ENCODE peak calls at places on chromosomes 3 and 15, in six cellular contexts. P is NCI-H1105 treated with DMSO at 0.1 percent for 48 hours; Z is stimulated activated CD8-positive, alpha-beta memory T cell treated with anti-CD3 and anti-CD28 coated beads, Interleukin-12 subunit alpha, Interleukin-12 subunit beta, amount 100 ng/mL, for 1 hour; T is activated CD8-positive, alpha-beta memory T cell treated with anti-CD3 and anti-CD28 coated beads, Interleukin-2, amount 50 U/mL, for 48 hours; U is skeletal muscle cell; O is amygdala. H is an unnamed sample.

GRCh38 chr15:25659251-25659650 is 203.9 kb downstream of the ATP10A start:
- DNase-seq in P (no peak), Z (no peak), T (no peak), U (no peak), O (no peak), H (no peak)

GRCh38 chr15:98904466-98905048 is 103.0 kb downstream of the PGPEP1L start:
- DNase-seq in P (peak), Z (no peak), T (no peak), U (no peak), O (no peak), H (no peak)

GRCh38 chr3:79111375-79112052 is 656.3 kb downstream of the ROBO1 start:
- DNase-seq in P (no peak), Z (no peak), T (no peak), U (no peak), O (no peak), H (no peak)

GRCh38 chr15:91704343-91704742 is 149.2 kb upstream of the SLCO3A1 start:
- DNase-seq in P (no peak), Z (no peak), T (no peak), U (no peak), O (no peak), H (no peak)

GRCh38 chr3:167941234-167941995 is 154.3 kb downstream of the GOLIM4 start:
- DNase-seq in P (no peak), Z (no peak), T (no peak), U (peak), O (no peak), H (no peak)

GRCh38 chr3:196207833-196208607 is 3.2 kb downstream of the ZDHHC19 start:
- DNase-seq in P (no peak), Z (peak), T (peak), U (no peak), O (no peak), H (peak)

GRCh38 chr3:144295619-144296018 is 324.0 kb downstream of the DIPK2A start:
- DNase-seq in P (no peak), Z (no peak), T (no peak), U (no peak), O (no peak), H (no peak)

GRCh38 chr3:40920041-40920440 is 279.3 kb upstream of the CTNNB1 start:
- DNase-seq in P (no peak), Z (no peak), T (no peak), U (no peak), O (no peak), H (no peak)

GRCh38 chr3:192445768-192446644 is 281.3 kb downstream of the FGF12 start:
- DNase-seq in P (peak), Z (no peak), T (no peak), U (no peak), O (no peak), H (no peak)

GRCh38 chr15:66985653-66986052 is 79.7 kb upstream of the SMAD3 start:
- DNase-seq in P (no peak), Z (no peak), T (no peak), U (no peak), O (no peak), H (no peak)

GRCh38 chr3:87206070-87206469 is 21.0 kb upstream of the CHMP2B start:
- DNase-seq in P (no peak), Z (no peak), T (no peak), U (peak), O (no peak), H (no peak)

GRCh38 chr15:101188517-101189340 is 63.1 kb downstream of the CHSY1 start:
- DNase-seq in P (no peak), Z (no peak), T (no peak), U (peak), O (no peak), H (no peak)

GRCh38 chr3:139897759-139898158 is 37.2 kb upstream of the CLSTN2 start:
- DNase-seq in P (no peak), Z (no peak), T (no peak), U (no peak), O (no peak), H (no peak)

GRCh38 chr3:140848675-140849074 is 93.0 kb upstream of the SLC25A36 start:
- DNase-seq in P (no peak), Z (no peak), T (no peak), U (no peak), O (no peak), H (no peak)

GRCh38 chr3:112035241-112035640 is 705 bp downstream of the TMPRSS7 start:
- DNase-seq in P (no peak), Z (no peak), T (no peak), U (no peak), O (no peak), H (no peak)

GRCh38 chr3:151227438-151228290 is 24.6 kb upstream of the GPR171 start:
- DNase-seq in P (peak), Z (peak), T (peak), U (peak), O (peak), H (peak)

GRCh38 chr3:121072128-121072527 is 164.1 kb downstream of the STXBP5L start:
- DNase-seq in P (peak), Z (no peak), T (no peak), U (no peak), O (no peak), H (no peak)

GRCh38 chr3:166743463-166744134 is 636.5 kb downstream of the ZBBX start:
- DNase-seq in P (no peak), Z (no peak), T (no peak), U (no peak), O (no peak), H (no peak)

GRCh38 chr15:50463423-50464358 is 39.5 kb downstream of the USP8 start:
- DNase-seq in P (no peak), Z (no peak), T (no peak), U (no peak), O (no peak), H (no peak)

GRCh38 chr3:105876745-105877624 is 8.2 kb upstream of the CBLB start:
- DNase-seq in P (no peak), Z (no peak), T (no peak), U (no peak), O (no peak), H (no peak)

GRCh38 chr3:75001330-75001729 is 386.9 kb upstream of the CNTN3 start:
- DNase-seq in P (peak), Z (no peak), T (no peak), U (no peak), O (no peak), H (no peak)

GRCh38 chr3:133927543-133928066 is 31.9 kb upstream of the RAB6B start:
- DNase-seq in P (peak), Z (peak), T (peak), U (no peak), O (peak), H (peak)

GRCh38 chr15:49624046-49624445 is 3.2 kb downstream of the DTWD1 start:
- DNase-seq in P (no peak), Z (no peak), T (no peak), U (no peak), O (no peak), H (no peak)

GRCh38 chr3:192303235-192303634 is 424.1 kb downstream of the FGF12 start:
- DNase-seq in P (peak), Z (no peak), T (no peak), U (no peak), O (no peak), H (no peak)

GRCh38 chr15:69060744-69061143 is 46.2 kb downstream of the NOX5 start:
- DNase-seq in P (no peak), Z (peak), T (no peak), U (no peak), O (no peak), H (no peak)

GRCh38 chr3:183265713-183266417 is 12.8 kb downstream of the B3GNT5 start:
- DNase-seq in P (peak), Z (no peak), T (peak), U (peak), O (no peak), H (no peak)

GRCh38 chr15:51335538-51335961 is 2.8 kb downstream of the CYP19A1 start:
- DNase-seq in P (no peak), Z (no peak), T (no peak), U (no peak), O (no peak), H (no peak)

GRCh38 chr3:104145164-104145563 is 1221.5 kb upstream of the ALCAM start:
- DNase-seq in P (no peak), Z (no peak), T (no peak), U (no peak), O (no peak), H (no peak)

GRCh38 chr3:63961891-63962290 is 49.7 kb upstream of the SCAANT1 start:
- DNase-seq in P (peak), Z (no peak), T (no peak), U (no peak), O (no peak), H (no peak)

GRCh38 chr3:114569186-114569585 is 275.4 kb downstream of the TIGIT start:
- DNase-seq in P (no peak), Z (no peak), T (no peak), U (no peak), O (no peak), H (no peak)

GRCh38 chr3:149227591-149228268 is 6.1 kb upstream of the CP start:
- DNase-seq in P (no peak), Z (no peak), T (no peak), U (no peak), O (no peak), H (no peak)

GRCh38 chr3:112676659-112677234 is 35.8 kb upstream of the CCDC80 start:
- DNase-seq in P (no peak), Z (peak), T (peak), U (peak), O (peak), H (peak)

GRCh38 chr15:61644550-61644949 is 415.4 kb upstream of the RORA start:
- DNase-seq in P (no peak), Z (no peak), T (no peak), U (no peak), O (no peak), H (no peak)

GRCh38 chr15:99187886-99188285 is 61.5 kb downstream of the TTC23 start:
- DNase-seq in P (no peak), Z (no peak), T (no peak), U (no peak), O (no peak), H (no peak)

GRCh38 chr3:109187390-109187789 is 50.9 kb downstream of the C3orf85 start:
- DNase-seq in P (no peak), Z (no peak), T (no peak), U (no peak), O (no peak), H (no peak)

GRCh38 chr3:185716436-185717090 is 108.3 kb downstream of the IGF2BP2 start:
- DNase-seq in P (no peak), Z (no peak), T (no peak), U (no peak), O (no peak), H (no peak)

GRCh38 chr15:43792761-43793493 is 807 bp downstream of the SERF2 start:
- DNase-seq in P (no peak), Z (no peak), T (peak), U (no peak), O (no peak), H (peak)

GRCh38 chr15:47415539-47415971 is 301.8 kb upstream of the SEMA6D start:
- DNase-seq in P (no peak), Z (no peak), T (no peak), U (no peak), O (no peak), H (no peak)

GRCh38 chr15:73442968-73443367 is at the start of gene REC114:
- DNase-seq in P (no peak), Z (no peak), T (no peak), U (no peak), O (no peak), H (no peak)

GRCh38 chr3:27423463-27423862 is 54.3 kb upstream of the NEK10 start:
- DNase-seq in P (no peak), Z (no peak), T (no peak), U (peak), O (no peak), H (no peak)